ENCODE peak calls at places on chromosomes 13 and 19, in five cellular contexts. K is GM06990, Y is BE2C, Q is ascending aorta, R is mammary epithelial cell. O is an unnamed sample.

GRCh38 chr19:3176715-3177501 is 1.7 kb upstream of the S1PR4 start:
- DNase-seq in K (no peak), Y (no peak), Q (no peak), R (peak), O (no peak)

GRCh38 chr13:51523082-51523518 is 61.2 kb upstream of the WDFY2 start:
- DNase-seq in R (peak), K (no peak), Q (peak), Y (peak), O (no peak)

GRCh38 chr19:47109541-47110375 is 3.8 kb downstream of the ZC3H4 start:
- DNase-seq in Q (no peak), Y (peak), K (peak), R (peak), O (no peak)

GRCh38 chr13:27007166-27007565 is 164.4 kb downstream of the USP12 start:
- DNase-seq in R (no peak), K (no peak), Q (no peak), Y (peak), O (no peak)

GRCh38 chr19:4061683-4062575 is 4.8 kb downstream of the ZBTB7A start:
- DNase-seq in Y (no peak), R (peak), K (no peak), Q (no peak), O (no peak)

GRCh38 chr19:44792286-44792685 is 14.6 kb downstream of the CBLC start:
- DNase-seq in Q (no peak), R (no peak), Y (no peak), K (peak), O (no peak)

GRCh38 chr19:2180881-2181617 is 17.3 kb downstream of the DOT1L start:
- DNase-seq in Y (no peak), R (no peak), K (peak), Q (no peak), O (no peak)

GRCh38 chr19:17125728-17126677 is 50.4 kb downstream of the MYO9B start:
- DNase-seq in Y (peak), K (peak), R (no peak), Q (peak), O (no peak)

GRCh38 chr19:7368456-7368855 is 19.7 kb downstream of the ARHGEF18 start:
- DNase-seq in Q (no peak), R (no peak), Y (no peak), K (no peak), O (no peak)

GRCh38 chr19:49363265-49364082 is at the start of gene DKKL1:
- DNase-seq in R (peak), Y (peak), K (peak), Q (peak), O (peak)

GRCh38 chr13:95880346-95880745 is 172.9 kb downstream of the UGGT2 start:
- DNase-seq in R (no peak), K (no peak), Y (no peak), Q (no peak), O (no peak)

GRCh38 chr19:54448037-54448773 is 794 bp upstream of the LENG8 start:
- DNase-seq in Q (peak), R (peak), Y (peak), K (peak), O (no peak)

GRCh38 chr13:63436288-63436687 is 2020.6 kb upstream of the PCDH20 start:
- DNase-seq in R (no peak), Y (no peak), K (no peak), Q (no peak), O (no peak)

GRCh38 chr13:110262494-110262893 is 44.5 kb downstream of the COL4A1 start:
- DNase-seq in R (no peak), K (no peak), Q (no peak), Y (no peak), O (no peak)

GRCh38 chr19:4914736-4915501 is 5.6 kb downstream of the UHRF1 start:
- DNase-seq in K (no peak), Y (peak), R (peak), Q (no peak), O (no peak)

GRCh38 chr13:57825066-57825465 is 193.5 kb downstream of the PCDH17 start:
- DNase-seq in Y (peak), R (no peak), K (no peak), Q (no peak), O (no peak)

GRCh38 chr19:15962319-15962718 is 13.5 kb downstream of the OR10H4 start:
- DNase-seq in K (no peak), R (no peak), Y (no peak), Q (no peak), O (no peak)

GRCh38 chr19:49869009-49869483 is 1.7 kb upstream of the PNKP start:
- DNase-seq in K (no peak), Q (no peak), Y (no peak), R (no peak), O (peak)

GRCh38 chr19:4699826-4700572 is 23.6 kb downstream of the DPP9 start:
- DNase-seq in Y (no peak), K (no peak), Q (no peak), R (no peak), O (no peak)

GRCh38 chr19:53959176-53959757 is 3.5 kb upstream of the CACNG8 start:
- DNase-seq in R (no peak), Y (no peak), Q (no peak), K (no peak), O (no peak)

GRCh38 chr13:26941345-26942174 is 181.0 kb upstream of the GPR12 start:
- DNase-seq in Y (no peak), R (peak), K (no peak), Q (peak), O (no peak)

GRCh38 chr19:18300930-18301717 is 19.7 kb upstream of the JUND start:
- DNase-seq in K (no peak), Y (no peak), R (peak), Q (peak), O (no peak)

GRCh38 chr13:36736119-36736726 is 62.4 kb downstream of the SERTM1 start:
- DNase-seq in R (peak), Y (peak), K (no peak), Q (no peak), O (no peak)

GRCh38 chr13:94632227-94632980 is 30.7 kb downstream of the GPR180 start:
- DNase-seq in K (no peak), Y (no peak), Q (no peak), R (no peak), O (no peak)

GRCh38 chr13:46728777-46729176 is 68.2 kb downstream of the ESD start:
- DNase-seq in Y (peak), R (peak), Q (no peak), K (peak), O (no peak)

GRCh38 chr13:86020350-86021002 is 221.3 kb upstream of the SLITRK6 start:
- DNase-seq in Y (no peak), Q (no peak), R (peak), K (no peak), O (no peak)

GRCh38 chr19:1254081-1254527 is 5.7 kb downstream of the MIDN start:
- DNase-seq in Q (no peak), Y (no peak), R (no peak), K (no peak), O (no peak)

GRCh38 chr13:91369432-91369831 is 21.9 kb downstream of the MIR17HG start:
- DNase-seq in Q (no peak), Y (no peak), R (no peak), K (no peak), O (no peak)

GRCh38 chr13:23458972-23459371 is 25.5 kb upstream of the SACS start:
- DNase-seq in R (no peak), K (no peak), Y (no peak), Q (no peak), O (no peak)

GRCh38 chr19:17337675-17338439 is 504 bp downstream of the GTPBP3 start:
- DNase-seq in R (peak), Q (no peak), Y (peak), K (peak), O (no peak)

GRCh38 chr13:66660013-66660804 is 569.9 kb downstream of the PCDH9 start:
- DNase-seq in K (peak), Y (no peak), R (peak), Q (no peak), O (no peak)

GRCh38 chr19:3075605-3076431 is 13.5 kb upstream of the TLE5 start:
- DNase-seq in K (peak), Y (peak), Q (no peak), R (peak), O (peak)

GRCh38 chr13:111857336-111857735 is 209.6 kb upstream of the SOX1 start:
- DNase-seq in Q (no peak), R (no peak), K (no peak), Y (no peak), O (no peak)
- TF ChIP-seq CTCF in Q (no peak), R (no peak), K (no peak), Y (no peak), O (no peak)

DNA sequence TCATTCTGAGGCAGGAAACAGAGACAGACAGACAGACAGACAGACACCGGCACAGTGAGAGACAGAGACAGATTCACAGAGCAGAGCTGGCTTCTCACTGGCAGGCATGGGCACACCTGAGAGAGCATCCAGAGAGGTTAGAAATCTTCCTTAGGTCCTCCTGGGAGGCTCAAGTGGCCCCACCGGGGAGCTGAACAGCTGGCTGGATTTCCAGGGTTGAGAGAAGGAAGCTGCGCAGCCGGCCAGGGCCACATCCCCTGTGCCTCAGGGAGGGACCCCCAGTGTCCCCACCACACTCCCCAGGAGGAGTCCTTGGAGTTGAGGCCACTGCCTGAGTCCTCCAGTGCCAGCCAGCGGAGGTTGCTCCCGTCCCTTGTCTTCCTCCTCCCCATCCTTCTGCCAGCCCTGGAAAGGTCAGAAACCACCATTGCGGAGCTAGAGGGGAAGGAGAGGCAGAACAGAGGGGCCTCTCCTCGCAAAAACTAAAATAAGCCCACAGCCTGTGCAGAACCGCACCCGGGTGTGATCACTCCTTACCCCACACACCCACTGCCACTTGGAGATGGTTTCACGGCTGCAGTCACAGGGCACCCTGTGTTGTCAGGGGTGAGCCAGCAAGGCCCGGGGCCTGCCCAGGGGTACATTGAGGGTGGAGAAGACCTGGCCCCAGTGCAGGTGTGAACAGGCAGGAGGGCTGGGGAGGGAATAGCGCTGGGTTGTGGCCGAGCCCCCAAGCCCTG is 4.2 kb downstream of the FFAR3 start:
- DNase-seq in R (no peak), Y (no peak), K (no peak), Q (no peak), O (no peak)
- TF ChIP-seq CTCF in R (no peak), Y (no peak), K (no peak), Q (no peak), O (no peak)

GRCh38 chr13:31967155-31967554 is 64.4 kb upstream of the FRY start:
- DNase-seq in K (no peak), Q (no peak), R (no peak), Y (no peak), O (no peak)
- TF ChIP-seq CTCF in K (no peak), Q (no peak), R (peak), Y (no peak), O (no peak)

DNA sequence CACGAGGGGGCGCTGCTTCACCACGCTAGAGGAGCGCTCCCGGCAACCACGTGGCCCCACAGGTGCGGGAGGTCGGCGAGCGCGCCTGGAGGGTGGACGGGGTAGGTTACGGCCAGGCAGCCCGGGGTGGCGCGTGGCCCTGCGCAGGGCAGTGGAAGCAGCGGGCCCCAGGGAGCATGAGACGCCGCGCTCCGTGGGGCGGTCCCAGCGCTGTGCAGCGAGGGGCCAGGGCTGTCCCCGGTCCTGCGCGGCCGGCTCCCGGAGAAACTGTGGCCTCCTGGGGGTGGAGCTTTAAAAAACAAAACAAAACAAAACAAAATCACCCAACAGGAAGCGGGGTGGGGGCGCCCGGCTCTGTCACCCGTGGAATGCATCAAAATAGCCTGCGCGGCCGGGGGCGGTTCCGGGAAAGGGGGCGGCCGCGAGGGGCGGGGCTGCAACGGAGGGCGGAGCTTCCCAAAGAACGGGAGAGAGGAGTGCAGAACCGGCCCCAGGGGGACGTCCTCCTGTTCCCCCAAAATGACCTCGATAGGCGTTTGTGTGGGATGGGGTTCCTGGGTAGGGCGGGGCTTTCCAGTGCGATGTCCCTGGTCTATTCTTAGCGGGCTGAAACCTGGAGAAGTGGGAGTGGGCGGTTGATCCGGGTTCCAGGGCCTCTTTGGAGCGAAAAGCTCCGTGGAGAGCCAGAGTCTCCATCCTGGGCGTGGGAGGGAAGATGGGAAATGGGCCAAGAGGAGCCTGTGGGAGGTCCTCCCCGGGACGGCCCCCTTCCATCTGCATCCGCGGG is 27.3 kb downstream of the NUMBL start:
- DNase-seq in Y (peak), K (peak), R (peak), Q (peak), O (peak)
- TF ChIP-seq CTCF in Y (peak), K (no peak), R (peak), Q (peak), O (no peak)

GRCh38 chr13:106381083-106381482 is 154.4 kb downstream of the EFNB2 start:
- DNase-seq in K (no peak), Y (no peak), Q (no peak), R (no peak), O (no peak)

GRCh38 chr13:106377341-106377740 is 158.1 kb downstream of the EFNB2 start:
- DNase-seq in Y (no peak), K (no peak), Q (no peak), R (no peak), O (no peak)

GRCh38 chr13:106375085-106375484 is 160.4 kb downstream of the EFNB2 start:
- DNase-seq in R (no peak), Q (no peak), K (no peak), Y (no peak), O (no peak)

GRCh38 chr13:106376411-106377112 is 158.9 kb downstream of the EFNB2 start:
- DNase-seq in Y (peak), Q (peak), R (peak), K (no peak), O (no peak)

GRCh38 chr13:106378263-106378662 is 157.2 kb downstream of the EFNB2 start:
- DNase-seq in Q (no peak), K (no peak), Y (no peak), R (no peak), O (no peak)
- TF ChIP-seq CTCF in Q (no peak), K (no peak), Y (no peak), R (no peak), O (no peak)

GRCh38 chr19:56837492-56837891 is 3.0 kb downstream of the PEG3 start:
- DNase-seq in K (no peak), Q (peak), Y (peak), R (peak), O (peak)

GRCh38 chr19:56837004-56837403 is 3.5 kb downstream of the PEG3 start:
- DNase-seq in R (no peak), Y (no peak), Q (no peak), K (no peak), O (no peak)

GRCh38 chr19:56838680-56838929 is 1.9 kb downstream of the PEG3 start:
- DNase-seq in K (no peak), R (no peak), Y (no peak), Q (no peak), O (peak)

GRCh38 chr19:56838930-56839664 is 1.4 kb downstream of the PEG3 start:
- DNase-seq in R (peak), K (no peak), Y (peak), Q (peak), O (peak)

DNA sequence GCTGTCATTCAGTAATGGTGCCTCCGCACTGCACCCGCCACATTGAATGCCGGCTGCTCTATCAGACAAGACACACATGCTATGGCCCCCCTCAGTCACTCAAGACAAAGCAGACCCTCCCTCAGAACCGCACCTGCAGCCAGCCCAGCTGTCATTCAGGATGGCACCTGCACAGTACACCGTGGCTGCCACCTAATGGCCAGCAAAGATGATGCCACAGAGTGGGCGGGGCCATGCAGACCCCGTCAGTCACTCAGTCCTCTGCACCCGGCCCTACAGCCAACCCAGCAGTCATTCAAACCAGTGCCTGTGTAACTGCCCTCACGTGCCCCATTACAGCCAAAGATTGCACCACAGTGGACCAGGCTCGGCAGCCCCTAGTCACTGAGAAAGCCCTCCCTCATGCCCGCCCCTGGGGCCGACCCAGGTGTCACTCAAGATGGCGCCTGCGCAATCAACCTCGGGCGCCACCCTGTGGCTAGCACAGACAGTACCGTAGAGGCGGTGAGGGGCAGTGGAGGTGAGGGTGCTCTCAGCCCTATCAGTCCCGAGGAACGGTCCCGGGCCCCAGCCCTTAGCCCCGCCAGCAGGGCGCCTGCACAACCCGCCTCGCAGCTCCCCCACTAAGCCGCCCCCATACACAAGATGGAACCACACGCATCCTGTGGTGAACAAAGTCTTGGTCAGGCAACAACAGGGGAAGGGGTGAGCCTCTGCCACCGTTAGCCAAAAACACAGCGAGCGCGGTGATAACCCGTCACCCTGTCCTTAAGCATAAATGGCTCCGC is 2.4 kb downstream of the PEG3 start:
- DNase-seq in K (no peak), R (peak), Y (peak), Q (peak), O (peak)
- TF ChIP-seq CTCF in K (no peak), R (no peak), Y (peak), Q (peak), O (no peak)

GRCh38 chr19:20558011-20558410 is 7.6 kb downstream of the ZNF737 start:
- DNase-seq in K (no peak), R (no peak), Y (peak), Q (no peak), O (no peak)
- TF ChIP-seq CTCF in K (no peak), R (no peak), Y (peak), Q (peak), O (no peak)

DNA sequence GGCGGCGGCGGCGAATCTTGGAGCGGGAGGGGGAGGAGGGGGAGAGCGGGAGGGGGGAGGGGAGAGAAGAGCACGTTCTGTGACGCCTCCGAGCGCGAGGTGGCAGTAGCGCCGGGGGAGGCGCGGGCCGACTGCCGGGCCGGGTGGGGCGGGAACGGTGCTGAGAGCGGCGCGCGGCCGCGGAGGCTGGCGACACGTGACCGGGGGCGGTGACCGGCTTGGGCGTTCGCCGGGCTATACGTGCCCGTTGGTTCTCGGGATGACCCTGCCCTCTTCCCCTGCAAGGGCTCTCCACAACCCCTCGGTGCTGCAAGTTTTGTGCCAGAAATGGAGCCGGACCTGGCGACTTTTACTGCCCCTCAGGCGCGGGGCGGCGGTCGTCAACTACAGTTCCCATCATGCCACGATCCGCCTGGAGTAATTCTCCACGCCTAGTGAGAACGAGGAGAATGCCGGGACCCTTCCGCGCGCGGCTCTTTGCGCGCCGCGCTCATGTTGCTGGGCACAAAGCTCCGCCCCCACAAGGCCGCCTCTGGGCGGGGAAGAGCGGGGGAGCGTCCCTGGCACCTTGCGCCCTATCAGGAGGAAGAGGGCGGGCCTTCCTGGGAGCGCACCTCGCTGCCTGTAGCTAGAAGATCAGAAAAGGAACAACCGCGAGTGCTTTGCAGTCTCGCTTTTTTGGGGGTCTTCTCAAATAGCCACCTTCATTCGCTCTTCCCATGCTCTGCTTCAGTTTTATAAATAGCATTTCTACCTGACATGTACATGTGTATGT is at the start of gene KPNA3:
- DNase-seq in R (peak), Q (peak), K (peak), Y (peak), O (peak)
- TF ChIP-seq CTCF in R (no peak), Q (peak), K (peak), Y (no peak), O (no peak)

GRCh38 chr13:80655778-80656518 is 315.0 kb upstream of the SPRY2 start:
- DNase-seq in Q (no peak), Y (no peak), K (no peak), R (no peak), O (no peak)
- TF ChIP-seq CTCF in Q (no peak), Y (peak), K (no peak), R (no peak), O (no peak)

GRCh38 chr19:42075364-42075615 is 676 bp upstream of the ZNF574 start:
- DNase-seq in R (no peak), K (no peak), Q (no peak), Y (no peak), O (no peak)
- TF ChIP-seq CTCF in R (no peak), K (no peak), Q (no peak), Y (no peak), O (no peak)

O was measured in omental fat pad.